ENCODE peak calls at places on chromosomes 7 and 10, in ten cellular contexts. One of them, this sample, is unnamed.
A peak's percentile ranks its signal among the peaks of the same experiment; 100 is the strongest.

GRCh38 chr7:1694981-1695511 is 25.0 kb downstream of the ELFN1 start:
- DNase-seq in AG09319: no peak
- DNase-seq in NCI-H187: no peak
- DNase-seq in left ventricle myocardium superior: peak; percentile 43
- DNase-seq in upper lobe of right lung: peak; percentile 54
- DNase-seq in stimulated activated CD4-positive, alpha-beta T cell treated with anti-CD3 and anti-CD28 coated beads, TNF-alpha, amount 100 ng/mL, for 24 hours: no peak
- DNase-seq in RCC 7860: no peak
- DNase-seq in COR-L47: no peak
- DNase-seq in non-pigmented ciliary epithelial cell: no peak
- DNase-seq in HEK293T: no peak
- DNase-seq in this sample: no peak

GRCh38 chr7:95493247-95493646 is 7.5 kb downstream of the ASB4 start:
- DNase-seq in AG09319: no peak
- DNase-seq in NCI-H187: no peak
- DNase-seq in left ventricle myocardium superior: no peak
- DNase-seq in upper lobe of right lung: no peak
- DNase-seq in stimulated activated CD4-positive, alpha-beta T cell treated with anti-CD3 and anti-CD28 coated beads, TNF-alpha, amount 100 ng/mL, for 24 hours: no peak
- DNase-seq in RCC 7860: no peak
- DNase-seq in COR-L47: no peak
- DNase-seq in non-pigmented ciliary epithelial cell: no peak
- DNase-seq in HEK293T: no peak
- DNase-seq in this sample: no peak

GRCh38 chr7:115561341-115562110 is 469.0 kb downstream of the TFEC start:
- DNase-seq in AG09319: no peak
- DNase-seq in NCI-H187: no peak
- DNase-seq in left ventricle myocardium superior: no peak
- DNase-seq in upper lobe of right lung: no peak
- DNase-seq in stimulated activated CD4-positive, alpha-beta T cell treated with anti-CD3 and anti-CD28 coated beads, TNF-alpha, amount 100 ng/mL, for 24 hours: no peak
- DNase-seq in RCC 7860: no peak
- DNase-seq in COR-L47: no peak
- DNase-seq in non-pigmented ciliary epithelial cell: peak; percentile 87
- DNase-seq in HEK293T: no peak
- DNase-seq in this sample: no peak

GRCh38 chr7:131015131-131015954 is 281.3 kb upstream of the KLF14 start:
- DNase-seq in AG09319: no peak
- DNase-seq in NCI-H187: no peak
- DNase-seq in left ventricle myocardium superior: no peak
- DNase-seq in upper lobe of right lung: no peak
- DNase-seq in stimulated activated CD4-positive, alpha-beta T cell treated with anti-CD3 and anti-CD28 coated beads, TNF-alpha, amount 100 ng/mL, for 24 hours: no peak
- DNase-seq in RCC 7860: peak; percentile 75
- DNase-seq in COR-L47: no peak
- DNase-seq in non-pigmented ciliary epithelial cell: no peak
- DNase-seq in HEK293T: no peak
- DNase-seq in this sample: no peak

GRCh38 chr10:36393800-36394199 is 731.6 kb upstream of the ANKRD30A start:
- DNase-seq in AG09319: peak; percentile 11
- DNase-seq in NCI-H187: no peak
- DNase-seq in left ventricle myocardium superior: no peak
- DNase-seq in upper lobe of right lung: no peak
- DNase-seq in stimulated activated CD4-positive, alpha-beta T cell treated with anti-CD3 and anti-CD28 coated beads, TNF-alpha, amount 100 ng/mL, for 24 hours: no peak
- DNase-seq in RCC 7860: no peak
- DNase-seq in COR-L47: no peak
- DNase-seq in non-pigmented ciliary epithelial cell: no peak
- DNase-seq in HEK293T: no peak
- DNase-seq in this sample: no peak

GRCh38 chr10:51585742-51586141 is 113.7 kb downstream of the CSTF2T start:
- DNase-seq in AG09319: no peak
- DNase-seq in NCI-H187: no peak
- DNase-seq in left ventricle myocardium superior: no peak
- DNase-seq in upper lobe of right lung: no peak
- DNase-seq in stimulated activated CD4-positive, alpha-beta T cell treated with anti-CD3 and anti-CD28 coated beads, TNF-alpha, amount 100 ng/mL, for 24 hours: no peak
- DNase-seq in RCC 7860: no peak
- DNase-seq in COR-L47: no peak
- DNase-seq in non-pigmented ciliary epithelial cell: no peak
- DNase-seq in HEK293T: no peak
- DNase-seq in this sample: no peak

GRCh38 chr7:141202540-141202939 is 128.7 kb downstream of the TMEM178B start:
- DNase-seq in AG09319: no peak
- DNase-seq in NCI-H187: no peak
- DNase-seq in left ventricle myocardium superior: no peak
- DNase-seq in upper lobe of right lung: no peak
- DNase-seq in stimulated activated CD4-positive, alpha-beta T cell treated with anti-CD3 and anti-CD28 coated beads, TNF-alpha, amount 100 ng/mL, for 24 hours: no peak
- DNase-seq in RCC 7860: no peak
- DNase-seq in COR-L47: no peak
- DNase-seq in non-pigmented ciliary epithelial cell: no peak
- DNase-seq in HEK293T: no peak
- DNase-seq in this sample: no peak

GRCh38 chr7:12360948-12361347 is 42.7 kb downstream of the VWDE start:
- DNase-seq in AG09319: no peak
- DNase-seq in NCI-H187: no peak
- DNase-seq in left ventricle myocardium superior: no peak
- DNase-seq in upper lobe of right lung: no peak
- DNase-seq in stimulated activated CD4-positive, alpha-beta T cell treated with anti-CD3 and anti-CD28 coated beads, TNF-alpha, amount 100 ng/mL, for 24 hours: no peak
- DNase-seq in RCC 7860: no peak
- DNase-seq in COR-L47: no peak
- DNase-seq in non-pigmented ciliary epithelial cell: no peak
- DNase-seq in HEK293T: no peak
- DNase-seq in this sample: no peak

GRCh38 chr10:18822156-18822555 is 162.9 kb downstream of the ARL5B start:
- DNase-seq in AG09319: no peak
- DNase-seq in NCI-H187: no peak
- DNase-seq in left ventricle myocardium superior: no peak
- DNase-seq in upper lobe of right lung: no peak
- DNase-seq in stimulated activated CD4-positive, alpha-beta T cell treated with anti-CD3 and anti-CD28 coated beads, TNF-alpha, amount 100 ng/mL, for 24 hours: no peak
- DNase-seq in RCC 7860: peak; percentile 7
- DNase-seq in COR-L47: no peak
- DNase-seq in non-pigmented ciliary epithelial cell: no peak
- DNase-seq in HEK293T: peak; percentile 11
- DNase-seq in this sample: no peak

GRCh38 chr7:128911441-128912031 is 1.0 kb upstream of the KCP start:
- DNase-seq in AG09319: no peak
- DNase-seq in NCI-H187: no peak
- DNase-seq in left ventricle myocardium superior: peak; percentile 30
- DNase-seq in upper lobe of right lung: peak; percentile 57
- DNase-seq in stimulated activated CD4-positive, alpha-beta T cell treated with anti-CD3 and anti-CD28 coated beads, TNF-alpha, amount 100 ng/mL, for 24 hours: no peak
- DNase-seq in RCC 7860: no peak
- DNase-seq in COR-L47: no peak
- DNase-seq in non-pigmented ciliary epithelial cell: no peak
- DNase-seq in HEK293T: no peak
- DNase-seq in this sample: no peak

GRCh38 chr10:86223256-86223655 is 143.3 kb downstream of the GRID1 start:
- DNase-seq in AG09319: no peak
- DNase-seq in NCI-H187: no peak
- DNase-seq in left ventricle myocardium superior: no peak
- DNase-seq in upper lobe of right lung: no peak
- DNase-seq in stimulated activated CD4-positive, alpha-beta T cell treated with anti-CD3 and anti-CD28 coated beads, TNF-alpha, amount 100 ng/mL, for 24 hours: no peak
- DNase-seq in RCC 7860: no peak
- DNase-seq in COR-L47: no peak
- DNase-seq in non-pigmented ciliary epithelial cell: no peak
- DNase-seq in HEK293T: no peak
- DNase-seq in this sample: no peak

GRCh38 chr10:29486466-29486865 is 148.3 kb downstream of the SVIL start:
- DNase-seq in AG09319: no peak
- DNase-seq in NCI-H187: no peak
- DNase-seq in left ventricle myocardium superior: no peak
- DNase-seq in upper lobe of right lung: no peak
- DNase-seq in stimulated activated CD4-positive, alpha-beta T cell treated with anti-CD3 and anti-CD28 coated beads, TNF-alpha, amount 100 ng/mL, for 24 hours: no peak
- DNase-seq in RCC 7860: no peak
- DNase-seq in COR-L47: no peak
- DNase-seq in non-pigmented ciliary epithelial cell: no peak
- DNase-seq in HEK293T: no peak
- DNase-seq in this sample: no peak

GRCh38 chr7:51472017-51472296 is 155.3 kb upstream of the COBL start:
- DNase-seq in AG09319: no peak
- DNase-seq in NCI-H187: no peak
- DNase-seq in left ventricle myocardium superior: no peak
- DNase-seq in upper lobe of right lung: no peak
- DNase-seq in stimulated activated CD4-positive, alpha-beta T cell treated with anti-CD3 and anti-CD28 coated beads, TNF-alpha, amount 100 ng/mL, for 24 hours: no peak
- DNase-seq in RCC 7860: no peak
- DNase-seq in COR-L47: no peak
- DNase-seq in non-pigmented ciliary epithelial cell: no peak
- DNase-seq in HEK293T: no peak
- DNase-seq in this sample: no peak

GRCh38 chr10:101950227-101950626 is 105.7 kb downstream of the ARMH3 start:
- DNase-seq in AG09319: no peak
- DNase-seq in NCI-H187: no peak
- DNase-seq in left ventricle myocardium superior: no peak
- DNase-seq in upper lobe of right lung: no peak
- DNase-seq in stimulated activated CD4-positive, alpha-beta T cell treated with anti-CD3 and anti-CD28 coated beads, TNF-alpha, amount 100 ng/mL, for 24 hours: no peak
- DNase-seq in RCC 7860: no peak
- DNase-seq in COR-L47: no peak
- DNase-seq in non-pigmented ciliary epithelial cell: no peak
- DNase-seq in HEK293T: no peak
- DNase-seq in this sample: no peak

GRCh38 chr7:128153436-128153835 is 87.6 kb upstream of the LEP start:
- DNase-seq in AG09319: no peak
- DNase-seq in NCI-H187: no peak
- DNase-seq in left ventricle myocardium superior: no peak
- DNase-seq in upper lobe of right lung: no peak
- DNase-seq in stimulated activated CD4-positive, alpha-beta T cell treated with anti-CD3 and anti-CD28 coated beads, TNF-alpha, amount 100 ng/mL, for 24 hours: no peak
- DNase-seq in RCC 7860: no peak
- DNase-seq in COR-L47: no peak
- DNase-seq in non-pigmented ciliary epithelial cell: no peak
- DNase-seq in HEK293T: no peak
- DNase-seq in this sample: no peak

GRCh38 chr10:18607979-18608378 is 43.4 kb downstream of the NSUN6 start:
- DNase-seq in AG09319: no peak
- DNase-seq in NCI-H187: no peak
- DNase-seq in left ventricle myocardium superior: no peak
- DNase-seq in upper lobe of right lung: no peak
- DNase-seq in stimulated activated CD4-positive, alpha-beta T cell treated with anti-CD3 and anti-CD28 coated beads, TNF-alpha, amount 100 ng/mL, for 24 hours: no peak
- DNase-seq in RCC 7860: peak; percentile 52
- DNase-seq in COR-L47: no peak
- DNase-seq in non-pigmented ciliary epithelial cell: no peak
- DNase-seq in HEK293T: no peak
- DNase-seq in this sample: no peak

GRCh38 chr7:144019457-144019856 is 19.3 kb downstream of the OR6B1 start:
- DNase-seq in AG09319: peak; percentile 66
- DNase-seq in NCI-H187: no peak
- DNase-seq in left ventricle myocardium superior: no peak
- DNase-seq in upper lobe of right lung: no peak
- DNase-seq in stimulated activated CD4-positive, alpha-beta T cell treated with anti-CD3 and anti-CD28 coated beads, TNF-alpha, amount 100 ng/mL, for 24 hours: no peak
- DNase-seq in RCC 7860: peak; percentile 59
- DNase-seq in COR-L47: no peak
- DNase-seq in non-pigmented ciliary epithelial cell: peak; percentile 92
- DNase-seq in HEK293T: no peak
- DNase-seq in this sample: peak; percentile 22

GRCh38 chr10:112953075-112953501 is 3.0 kb downstream of the TCF7L2 start:
- DNase-seq in AG09319: no peak
- DNase-seq in NCI-H187: no peak
- DNase-seq in left ventricle myocardium superior: peak; percentile 54
- DNase-seq in upper lobe of right lung: no peak
- DNase-seq in stimulated activated CD4-positive, alpha-beta T cell treated with anti-CD3 and anti-CD28 coated beads, TNF-alpha, amount 100 ng/mL, for 24 hours: no peak
- DNase-seq in RCC 7860: no peak
- DNase-seq in COR-L47: no peak
- DNase-seq in non-pigmented ciliary epithelial cell: no peak
- DNase-seq in HEK293T: no peak
- DNase-seq in this sample: no peak

GRCh38 chr10:101014230-101014884 is 14.7 kb downstream of the LZTS2 start:
- DNase-seq in AG09319: no peak
- DNase-seq in NCI-H187: peak; percentile 56
- DNase-seq in left ventricle myocardium superior: peak; percentile 92
- DNase-seq in upper lobe of right lung: peak; percentile 89
- DNase-seq in stimulated activated CD4-positive, alpha-beta T cell treated with anti-CD3 and anti-CD28 coated beads, TNF-alpha, amount 100 ng/mL, for 24 hours: peak; percentile 59
- DNase-seq in RCC 7860: peak; percentile 55
- DNase-seq in COR-L47: peak; percentile 15
- DNase-seq in non-pigmented ciliary epithelial cell: no peak
- DNase-seq in HEK293T: peak; percentile 84
- DNase-seq in this sample: no peak

GRCh38 chr10:102675151-102675886 is 31.0 kb downstream of the TRIM8 start:
- DNase-seq in AG09319: no peak
- DNase-seq in NCI-H187: no peak
- DNase-seq in left ventricle myocardium superior: no peak
- DNase-seq in upper lobe of right lung: no peak
- DNase-seq in stimulated activated CD4-positive, alpha-beta T cell treated with anti-CD3 and anti-CD28 coated beads, TNF-alpha, amount 100 ng/mL, for 24 hours: no peak
- DNase-seq in RCC 7860: peak; percentile 8
- DNase-seq in COR-L47: no peak
- DNase-seq in non-pigmented ciliary epithelial cell: no peak
- DNase-seq in HEK293T: no peak
- DNase-seq in this sample: no peak

GRCh38 chr10:47020491-47020890 is 109.3 kb downstream of the PTPN20 start:
- DNase-seq in AG09319: no peak
- DNase-seq in NCI-H187: no peak
- DNase-seq in left ventricle myocardium superior: no peak
- DNase-seq in upper lobe of right lung: peak; percentile 53
- DNase-seq in stimulated activated CD4-positive, alpha-beta T cell treated with anti-CD3 and anti-CD28 coated beads, TNF-alpha, amount 100 ng/mL, for 24 hours: no peak
- DNase-seq in RCC 7860: no peak
- DNase-seq in COR-L47: no peak
- DNase-seq in non-pigmented ciliary epithelial cell: no peak
- DNase-seq in HEK293T: no peak
- DNase-seq in this sample: no peak

GRCh38 chr7:7830122-7830878 is 111.9 kb upstream of the RPA3 start:
- DNase-seq in AG09319: no peak
- DNase-seq in NCI-H187: no peak
- DNase-seq in left ventricle myocardium superior: no peak
- DNase-seq in upper lobe of right lung: no peak
- DNase-seq in stimulated activated CD4-positive, alpha-beta T cell treated with anti-CD3 and anti-CD28 coated beads, TNF-alpha, amount 100 ng/mL, for 24 hours: no peak
- DNase-seq in RCC 7860: no peak
- DNase-seq in COR-L47: peak; percentile 76
- DNase-seq in non-pigmented ciliary epithelial cell: no peak
- DNase-seq in HEK293T: no peak
- DNase-seq in this sample: no peak

GRCh38 chr7:53218730-53219504 is 183.5 kb downstream of the POM121L12 start:
- DNase-seq in AG09319: no peak
- DNase-seq in NCI-H187: no peak
- DNase-seq in left ventricle myocardium superior: peak; percentile 38
- DNase-seq in upper lobe of right lung: no peak
- DNase-seq in stimulated activated CD4-positive, alpha-beta T cell treated with anti-CD3 and anti-CD28 coated beads, TNF-alpha, amount 100 ng/mL, for 24 hours: no peak
- DNase-seq in RCC 7860: no peak
- DNase-seq in COR-L47: no peak
- DNase-seq in non-pigmented ciliary epithelial cell: no peak
- DNase-seq in HEK293T: peak; percentile 4
- DNase-seq in this sample: no peak

GRCh38 chr10:18140149-18140956 is at the start of gene CACNB2:
- DNase-seq in AG09319: peak; percentile 15
- DNase-seq in NCI-H187: no peak
- DNase-seq in left ventricle myocardium superior: peak; percentile 86
- DNase-seq in upper lobe of right lung: peak; percentile 72
- DNase-seq in stimulated activated CD4-positive, alpha-beta T cell treated with anti-CD3 and anti-CD28 coated beads, TNF-alpha, amount 100 ng/mL, for 24 hours: no peak
- DNase-seq in RCC 7860: no peak
- DNase-seq in COR-L47: no peak
- DNase-seq in non-pigmented ciliary epithelial cell: no peak
- DNase-seq in HEK293T: peak; percentile 55
- DNase-seq in this sample: no peak

GRCh38 chr10:13724484-13724883 is 137.7 kb downstream of the PRPF18 start:
- DNase-seq in AG09319: peak; percentile 90
- DNase-seq in NCI-H187: no peak
- DNase-seq in left ventricle myocardium superior: peak; percentile 67
- DNase-seq in upper lobe of right lung: no peak
- DNase-seq in stimulated activated CD4-positive, alpha-beta T cell treated with anti-CD3 and anti-CD28 coated beads, TNF-alpha, amount 100 ng/mL, for 24 hours: no peak
- DNase-seq in RCC 7860: no peak
- DNase-seq in COR-L47: no peak
- DNase-seq in non-pigmented ciliary epithelial cell: no peak
- DNase-seq in HEK293T: no peak
- DNase-seq in this sample: no peak

GRCh38 chr10:119479532-119479931 is 63.0 kb downstream of the RGS10 start:
- DNase-seq in AG09319: no peak
- DNase-seq in NCI-H187: no peak
- DNase-seq in left ventricle myocardium superior: no peak
- DNase-seq in upper lobe of right lung: no peak
- DNase-seq in stimulated activated CD4-positive, alpha-beta T cell treated with anti-CD3 and anti-CD28 coated beads, TNF-alpha, amount 100 ng/mL, for 24 hours: no peak
- DNase-seq in RCC 7860: no peak
- DNase-seq in COR-L47: no peak
- DNase-seq in non-pigmented ciliary epithelial cell: no peak
- DNase-seq in HEK293T: no peak
- DNase-seq in this sample: no peak

GRCh38 chr7:20482071-20482470 is 133.4 kb upstream of the ABCB5 start:
- DNase-seq in AG09319: no peak
- DNase-seq in NCI-H187: no peak
- DNase-seq in left ventricle myocardium superior: no peak
- DNase-seq in upper lobe of right lung: no peak
- DNase-seq in stimulated activated CD4-positive, alpha-beta T cell treated with anti-CD3 and anti-CD28 coated beads, TNF-alpha, amount 100 ng/mL, for 24 hours: no peak
- DNase-seq in RCC 7860: no peak
- DNase-seq in COR-L47: no peak
- DNase-seq in non-pigmented ciliary epithelial cell: no peak
- DNase-seq in HEK293T: no peak
- DNase-seq in this sample: no peak

GRCh38 chr7:155108144-155108901 is 38.2 kb downstream of the HTR5A start:
- DNase-seq in AG09319: no peak
- DNase-seq in NCI-H187: no peak
- DNase-seq in left ventricle myocardium superior: no peak
- DNase-seq in upper lobe of right lung: no peak
- DNase-seq in stimulated activated CD4-positive, alpha-beta T cell treated with anti-CD3 and anti-CD28 coated beads, TNF-alpha, amount 100 ng/mL, for 24 hours: no peak
- DNase-seq in RCC 7860: no peak
- DNase-seq in COR-L47: no peak
- DNase-seq in non-pigmented ciliary epithelial cell: no peak
- DNase-seq in HEK293T: no peak
- DNase-seq in this sample: no peak

This sample was measured in glomerular endothelial cell.